ENCODE peak calls at places on chromosomes 12 and 14, in six cellular contexts. O is stimulated activated CD4-positive, alpha-beta T cell treated with anti-CD3 and anti-CD28 coated beads, Interleukin-4, amount 100 ng/mL, for 48 hours; I is stomach; F is hippocampal formation; M is T-helper 22 cell; H is iPS-NIHi11. G is an unnamed sample.

GRCh38 chr12:114976361-114976760 is 292.4 kb upstream of the TBX3 start:
- DNase-seq in I (no peak), H (no peak), M (no peak), O (no peak), F (no peak), G (no peak)

GRCh38 chr14:74502236-74503019 is 8.9 kb downstream of the ISCA2 start:
- DNase-seq in M (no peak), O (no peak), H (peak; percentile 48), I (no peak), F (no peak), G (no peak)

GRCh38 chr12:4221157-4221556 is 52.4 kb upstream of the CCND2 start:
- DNase-seq in M (no peak), F (no peak), I (no peak), H (no peak), O (no peak), G (no peak)

GRCh38 chr12:117484901-117485300 is 123.5 kb upstream of the NOS1 start:
- DNase-seq in I (no peak), H (no peak), M (no peak), O (no peak), F (no peak), G (no peak)

GRCh38 chr12:113142173-113142885 is 6.8 kb upstream of the RASAL1 start:
- DNase-seq in H (no peak), F (peak; percentile 90), M (no peak), O (no peak), I (peak; percentile 68), G (no peak)

GRCh38 chr12:109053382-109054123 is 1.2 kb downstream of the USP30 start:
- DNase-seq in F (no peak), M (no peak), I (no peak), H (no peak), O (peak; percentile 5), G (no peak)

GRCh38 chr12:32548691-32549412 is 130.2 kb upstream of the DNM1L start:
- DNase-seq in O (no peak), H (no peak), I (peak; percentile 60), M (no peak), F (peak; percentile 19), G (no peak)

GRCh38 chr12:120367924-120368788 is 808 bp downstream of the MSI1 start:
- DNase-seq in M (no peak), I (no peak), H (peak; percentile 37), O (peak; percentile 42), F (no peak), G (peak; percentile 77)

GRCh38 chr14:73209943-73210342 is 27.4 kb upstream of the PAPLN start:
- DNase-seq in M (no peak), F (no peak), O (no peak), H (no peak), I (no peak), G (no peak)